ENCODE peak calls at places on chromosomes 5 and 9, in five cellular contexts. E is sigmoid colon, N is tibial nerve, G is upper lobe of left lung, X is A549. B is an unnamed sample. For H3K4me1, the result is how much of the 10 kb centered on the place peaks cover.

GRCh38 chr9:120538339-120538738 is 41.6 kb downstream of the CDK5RAP2 start:
- DNase-seq in E (no peak), N (no peak), G (no peak), X (peak), B (no peak)

GRCh38 chr9:15834541-15834940 is 281.7 kb downstream of the CCDC171 start:
- DNase-seq in E (no peak), N (no peak), G (no peak), X (no peak), B (peak)

GRCh38 chr9:108207611-108208051 is 648.2 kb downstream of the ACTL7B start:
- DNase-seq in E (no peak), N (no peak), G (no peak), X (no peak), B (peak)

GRCh38 chr5:1638658-1639400 is 115.1 kb upstream of the LPCAT1 start:
- DNase-seq in E (peak), N (no peak), G (peak), X (no peak), B (no peak)

GRCh38 chr5:346229-346935 is 24.9 kb downstream of the AHRR start:
- DNase-seq in E (no peak), N (no peak), G (no peak), X (no peak), B (no peak)

GRCh38 chr5:157252741-157253465 is 13.0 kb upstream of the CYFIP2 start:
- DNase-seq in E (no peak), N (no peak), G (peak), X (no peak), B (peak)

GRCh38 chr5:76074487-76074886 is 8.7 kb upstream of the SV2C start:
- DNase-seq in E (no peak), N (no peak), G (no peak), X (no peak), B (peak)

GRCh38 chr5:71832812-71833456 is 113.9 kb downstream of the CARTPT start:
- DNase-seq in E (no peak), N (no peak), G (no peak), X (peak), B (no peak)

GRCh38 chr5:24823625-24824024 is 178.8 kb upstream of the CDH10 start:
- DNase-seq in E (no peak), N (no peak), G (no peak), X (no peak), B (no peak)

GRCh38 chr5:100430268-100430900 is 104.8 kb upstream of the FAM174A start:
- DNase-seq in E (peak), N (peak), G (no peak), X (peak), B (peak)

GRCh38 chr9:15310448-15310847 is 3.4 kb upstream of the TTC39B start:
- DNase-seq in E (no peak), N (no peak), G (no peak), X (no peak), B (no peak)

GRCh38 chr9:94623253-94623652 is 16.1 kb downstream of the FBP1 start:
- DNase-seq in E (no peak), N (no peak), G (no peak), X (peak), B (peak)

GRCh38 chr5:57298295-57298984 is 124.6 kb downstream of the GPBP1 start:
- DNase-seq in E (peak), N (peak), G (no peak), X (peak), B (peak)

GRCh38 chr5:59279979-59280378 is 613.5 kb downstream of the PDE4D start:
- DNase-seq in E (no peak), N (no peak), G (no peak), X (no peak), B (no peak)

GRCh38 chr5:53429706-53430105 is 50.7 kb upstream of the FST start:
- DNase-seq in E (no peak), N (no peak), G (no peak), X (peak), B (no peak)

GRCh38 chr9:38685535-38685934 is 34.4 kb downstream of the FAM240B start:
- DNase-seq in E (no peak), N (no peak), G (no peak), X (no peak), B (no peak)

GRCh38 chr5:115179959-115180709 is 10.4 kb upstream of the TRIM36 start:
- DNase-seq in E (no peak), N (no peak), G (peak), X (peak), B (peak)

GRCh38 chr5:175460126-175460525 is 16.1 kb upstream of the DRD1 start:
- DNase-seq in E (no peak), N (no peak), G (no peak), X (peak), B (peak)
- TF ChIP-seq CTCF in E (no peak), N (no peak), G (no peak), X (peak), B (peak)

DNA sequence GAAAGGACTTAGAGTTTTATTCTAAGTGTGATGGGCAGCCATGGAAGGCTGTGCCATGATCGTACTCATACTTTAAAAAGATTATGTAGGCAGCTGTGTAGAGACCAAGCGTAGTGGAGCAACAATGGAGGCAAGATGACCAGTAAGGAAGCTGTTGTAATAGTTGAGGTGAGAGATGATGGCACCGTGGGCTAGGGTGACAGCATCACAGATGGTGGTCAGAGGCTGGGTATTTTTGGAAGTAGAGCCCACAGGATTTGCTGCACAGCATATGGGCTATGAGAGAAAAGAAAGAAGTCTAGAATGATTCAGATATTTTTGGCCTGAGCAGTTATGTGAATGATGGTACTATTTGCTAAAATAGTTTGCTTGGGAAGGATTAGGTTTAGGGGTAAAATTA is 7.7 kb downstream of the ARHGAP26 start:
- DNase-seq in E (no peak), N (no peak), G (no peak), X (no peak), B (no peak)
- H3K4me1 ChIP-seq in E (under half), N (under half), G (under half), X (under half), B (under half)

DNA sequence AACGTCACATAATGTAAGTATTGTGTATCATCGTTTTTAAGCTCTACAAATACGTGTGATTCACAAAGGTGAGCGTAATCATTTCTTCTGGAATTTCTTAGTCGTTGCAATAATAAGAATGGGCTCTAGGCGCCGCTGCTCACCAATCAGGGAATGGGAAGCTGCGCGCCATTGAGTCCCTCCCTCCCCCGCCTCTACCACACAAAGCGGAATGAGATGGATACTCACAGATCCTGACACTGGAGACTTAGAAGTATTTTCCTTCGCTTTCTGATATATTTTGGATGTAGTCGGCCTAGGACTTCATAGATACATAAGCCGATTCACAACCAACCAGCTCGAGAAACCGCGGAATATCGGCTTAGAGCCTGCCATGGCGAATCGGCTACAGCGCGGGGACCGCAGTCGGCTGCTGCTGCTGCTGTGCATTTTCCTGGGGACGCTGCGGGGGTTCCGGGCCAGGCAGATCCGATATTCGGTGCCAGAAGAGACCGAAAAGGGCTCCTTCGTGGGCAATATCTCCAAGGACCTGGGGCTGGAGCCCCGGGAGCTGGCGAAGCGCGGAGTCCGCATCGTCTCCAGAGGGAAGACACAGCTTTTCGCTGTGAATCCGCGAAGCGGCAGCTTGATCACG is at the start of gene PCDHGA11:
- DNase-seq in E (no peak), N (no peak), G (peak), X (peak), B (no peak)
- TF ChIP-seq CTCF in E (no peak), N (peak), G (peak), X (no peak), B (peak)

GRCh38 chr9:114957558-114957957 is 27.2 kb upstream of the TNFSF8 start:
- DNase-seq in E (no peak), N (no peak), G (no peak), X (no peak), B (no peak)
- H3K4me1 ChIP-seq in E (under half), N (under half), G (under half), X (under half), B (under half)

DNA sequence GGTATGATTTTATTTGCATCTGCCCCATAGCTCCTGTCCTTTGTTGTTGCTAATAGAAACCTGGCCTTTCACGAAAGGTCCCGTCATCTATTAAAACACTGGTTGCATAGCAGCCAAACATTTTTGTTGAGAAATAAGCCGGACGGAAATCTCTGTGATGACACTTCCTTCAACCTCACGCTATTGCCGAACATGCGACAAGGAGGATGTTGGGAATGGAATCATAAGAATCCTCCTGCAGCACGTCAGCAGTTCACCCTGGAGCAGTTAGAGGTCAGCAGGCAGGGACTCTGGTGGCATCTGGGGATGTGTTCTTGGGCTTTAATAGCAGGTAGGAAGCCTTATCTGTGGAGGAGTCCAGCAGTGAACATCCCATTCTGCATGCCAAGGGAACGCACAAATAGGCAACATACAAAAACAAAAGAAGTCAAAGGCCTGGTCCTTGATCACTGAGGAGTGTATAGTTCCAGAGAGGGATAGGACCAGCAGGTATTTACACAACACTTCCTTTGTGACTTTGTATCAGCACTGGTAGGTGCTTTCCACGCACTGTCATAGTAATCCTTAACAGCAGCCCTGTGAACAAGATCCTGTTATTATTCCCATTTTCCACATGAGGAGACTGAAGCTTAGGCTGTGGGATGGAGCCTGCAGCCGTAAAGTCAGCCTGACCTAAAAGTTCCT is 33.4 kb downstream of the ARHGAP26 start:
- DNase-seq in E (peak), N (no peak), G (no peak), X (peak), B (peak)
- TF ChIP-seq CTCF in E (no peak), N (no peak), G (no peak), X (no peak), B (no peak)

DNA sequence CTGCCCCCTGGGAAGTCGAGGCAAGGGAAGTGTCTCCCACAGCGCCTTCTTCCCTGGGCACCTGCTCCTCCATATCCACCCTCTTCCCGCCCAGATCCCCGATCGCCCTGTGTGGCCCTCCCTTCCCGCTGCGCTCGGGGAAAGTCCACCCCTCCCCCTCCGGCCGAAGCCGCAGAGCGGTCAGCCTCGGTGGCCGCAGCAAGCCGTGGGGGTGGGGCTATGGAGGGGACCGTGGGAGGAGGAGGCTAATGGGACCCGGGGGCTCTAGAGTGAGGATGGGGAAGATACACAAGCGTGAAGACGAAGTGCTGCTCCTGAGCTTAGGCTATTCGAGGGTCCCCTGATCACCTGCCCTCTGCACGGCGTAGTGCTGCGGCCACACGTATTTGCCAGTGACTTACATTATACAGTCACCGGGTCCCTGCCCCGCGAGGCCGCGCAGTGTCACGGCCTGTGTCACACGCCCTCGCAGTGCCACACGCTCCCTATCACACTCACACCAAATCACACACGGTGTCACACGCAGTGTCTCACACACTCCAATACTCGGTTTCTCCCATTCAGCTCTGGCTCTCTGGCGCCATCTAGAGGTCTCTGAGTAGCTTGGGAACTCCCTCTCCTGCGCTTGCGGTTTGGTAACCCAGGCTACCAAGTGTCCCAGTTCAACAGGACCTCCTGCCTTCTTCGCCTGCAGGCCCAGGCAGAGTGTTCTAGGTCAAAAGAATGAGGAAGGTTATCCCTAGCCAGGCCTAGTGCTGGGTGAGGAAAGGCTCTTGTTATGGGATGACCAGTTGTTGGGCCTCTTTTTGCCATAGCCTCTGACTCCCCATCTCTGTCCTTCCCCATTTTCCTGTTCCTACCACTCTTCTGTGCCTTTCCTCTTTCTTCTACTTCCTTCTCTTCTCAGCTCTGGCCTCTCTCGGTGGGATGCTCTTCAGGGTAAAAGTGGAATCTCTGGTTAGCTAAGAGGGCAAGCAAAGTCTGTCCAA is 855 bp upstream of the PCDH1 start:
- DNase-seq in E (peak), N (peak), G (peak), X (peak), B (peak)
- H3K4me1 ChIP-seq in E (under half), N (half or more), G (half or more), X (under half), B (under half)

GRCh38 chr9:93427655-93428379 is 23.7 kb upstream of the FAM120A start:
- DNase-seq in E (no peak), N (no peak), G (no peak), X (no peak), B (no peak)
- TF ChIP-seq CTCF in E (no peak), N (no peak), G (no peak), X (peak), B (peak)

B was measured in cardiac muscle cell.